ENCODE peak calls at places on chromosomes 4 and X, in four cellular contexts. H, R, M and C are unnamed samples. For H3K27me3, the result is how much of the 10 kb centered on the place peaks cover.

GRCh38 chr4:159171287-159171686 is 68.4 kb downstream of the RAPGEF2 start:
- DNase-seq in M (no peak), H (no peak), R (no peak), C (no peak)

GRCh38 chr4:145829629-145830395 is 108.8 kb downstream of the ZNF827 start:
- DNase-seq in H (no peak), R (no peak), M (no peak), C (no peak)

GRCh38 chr4:108709234-108709633 is 53.6 kb downstream of the ETNPPL start:
- DNase-seq in H (no peak), M (no peak), R (no peak), C (no peak)

GRCh38 chr4:4486969-4487368 is 54.9 kb downstream of the STX18 start:
- DNase-seq in H (no peak), R (no peak), M (no peak), C (no peak)

GRCh38 chr4:182806259-182807252 is 110.6 kb downstream of the DCTD start:
- DNase-seq in H (peak), M (peak), R (peak), C (peak)

GRCh38 chrX:48648299-48648698 is 35.3 kb upstream of the WAS start:
- DNase-seq in R (peak), M (peak), H (peak), C (peak)

GRCh38 chr4:2250003-2250763 is 8.3 kb upstream of the HAUS3 start:
- DNase-seq in H (no peak), M (no peak), R (peak), C (no peak)

GRCh38 chrX:105190252-105190853 is 30.1 kb downstream of the TEX13A start:
- DNase-seq in M (peak), R (peak), H (no peak), C (peak)

GRCh38 chr4:156694413-156694812 is 277.2 kb downstream of the PDGFC start:
- DNase-seq in H (no peak), R (no peak), M (no peak), C (no peak)

GRCh38 chrX:19194285-19195242 is 72.3 kb upstream of the ADGRG2 start:
- DNase-seq in H (no peak), R (no peak), M (no peak), C (no peak)

GRCh38 chr4:40949701-40950100 is 199.9 kb downstream of the NSUN7 start:
- DNase-seq in M (no peak), R (no peak), H (no peak), C (no peak)

GRCh38 chr4:159197885-159198269 is 95.0 kb downstream of the RAPGEF2 start:
- DNase-seq in R (no peak), H (no peak), M (no peak), C (no peak)

GRCh38 chrX:149283853-149284252 is 221.3 kb downstream of the IDS start:
- DNase-seq in M (no peak), R (no peak), H (no peak), C (no peak)

GRCh38 chrX:10485331-10485730 is 135.1 kb downstream of the MID1 start:
- DNase-seq in R (no peak), H (no peak), M (no peak), C (no peak)

GRCh38 chrX:31497086-31497485 is 425.2 kb upstream of the FTHL17 start:
- DNase-seq in M (no peak), H (no peak), R (no peak), C (no peak)

GRCh38 chrX:103586314-103586646 is 965 bp downstream of the TCEAL4 start:
- DNase-seq in M (no peak), H (no peak), R (no peak), C (no peak)

GRCh38 chr4:25919676-25920075 is 5.7 kb downstream of the SMIM20 start:
- DNase-seq in M (peak), R (no peak), H (no peak), C (no peak)

GRCh38 chrX:15475021-15475420 is 18.1 kb downstream of the PIR start:
- DNase-seq in H (no peak), M (no peak), R (no peak), C (no peak)

GRCh38 chr4:83866821-83867220 is 330.9 kb downstream of the GPAT3 start:
- DNase-seq in H (no peak), M (no peak), R (no peak), C (no peak)

GRCh38 chrX:53190363-53190960 is 34.5 kb downstream of the KDM5C start:
- DNase-seq in R (no peak), H (no peak), M (no peak), C (no peak)

GRCh38 chr4:7007944-7008343 is 35.2 kb upstream of the TADA2B start:
- DNase-seq in R (no peak), H (no peak), M (no peak), C (no peak)

GRCh38 chr4:70754990-70755688 is 33.4 kb downstream of the RUFY3 start:
- DNase-seq in M (no peak), H (no peak), R (no peak), C (no peak)

GRCh38 chrX:46554942-46555341 is 9.7 kb upstream of the ZNF674 start:
- DNase-seq in H (no peak), M (no peak), R (no peak), C (no peak)

GRCh38 chrX:48818866-48819265 is 7.4 kb upstream of the ERAS start:
- DNase-seq in M (no peak), R (no peak), H (no peak), C (no peak)

DNA sequence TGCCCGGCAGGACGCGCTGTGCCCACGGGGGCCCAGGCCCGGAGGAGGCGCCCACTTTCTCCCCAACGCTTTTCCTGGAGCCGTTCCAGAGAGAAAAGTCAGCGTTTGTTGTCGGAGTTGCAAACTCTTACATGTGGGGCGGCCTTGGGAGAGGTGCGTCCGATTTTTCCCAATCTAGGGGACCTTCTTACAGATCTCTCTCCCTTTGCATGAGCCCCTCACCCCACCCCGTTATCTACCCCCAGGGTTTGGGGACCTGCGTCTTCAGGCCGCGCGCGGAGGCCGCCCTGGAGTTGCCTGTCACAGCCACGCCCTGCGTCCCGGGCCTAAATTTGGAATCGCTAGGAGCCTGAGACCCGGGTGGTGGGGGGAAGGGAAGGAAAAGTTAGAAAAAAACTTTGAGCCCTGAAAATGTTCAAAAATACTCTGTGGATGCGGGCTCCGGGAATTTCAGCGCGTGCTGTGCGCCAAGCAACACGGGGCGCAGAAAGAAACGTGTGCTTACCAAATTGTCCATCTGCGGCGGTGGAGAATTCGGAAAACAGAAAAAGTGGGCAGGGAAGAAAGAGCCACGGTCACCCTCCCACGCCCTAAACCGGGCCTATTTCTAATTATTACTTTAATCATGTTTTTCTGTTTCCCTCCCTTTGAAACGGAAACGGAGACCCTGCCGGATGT is 587 bp downstream of the CD99 start:
- DNase-seq in R (peak), M (peak), H (peak), C (peak)
- H3K4me3 ChIP-seq in R (peak), M (peak), H (peak), C (peak)

GRCh38 chr4:54001558-54002365 is 62.6 kb downstream of the CHIC2 start:
- DNase-seq in M (no peak), H (no peak), R (no peak), C (no peak)
- TF ChIP-seq CTCF in M (no peak), H (no peak), R (no peak), C (no peak)

GRCh38 chrX:57044226-57044625 is 48.9 kb upstream of the SPIN3 start:
- DNase-seq in R (no peak), M (no peak), H (no peak), C (no peak)
- H3K27me3 ChIP-seq in R (under half), M (under half), H (under half), C (under half)

GRCh38 chr4:20358110-20358509 is 106.4 kb downstream of the SLIT2 start:
- DNase-seq in R (no peak), M (no peak), H (no peak), C (no peak)
- H3K4me3 ChIP-seq in R (no peak), M (no peak), H (no peak), C (no peak)